ENCODE peak calls at places on chromosome 14, in nine cellular contexts. One of them, this sample, is unnamed.

GRCh38 chr14:104148433-104149277 is 10.3 kb downstream of the KIF26A start:
- DNase-seq in neural crest cell: no peak
- DNase-seq in posterior vena cava: peak
- DNase-seq in NCI-H1436: no peak
- DNase-seq in stimulated activated CD4-positive, alpha-beta T cell treated with anti-CD3 and anti-CD28 coated beads, TNF-alpha, amount 100 ng/mL, for 24 hours: no peak
- DNase-seq in uterus: no peak
- DNase-seq in NCI-H774: no peak
- DNase-seq in neural progenitor cell: no peak
- DNase-seq in DMS153: no peak
- DNase-seq in this sample: no peak

GRCh38 chr14:67446371-67447032 is 34.5 kb upstream of the PLEK2 start:
- DNase-seq in neural crest cell: no peak
- DNase-seq in posterior vena cava: peak
- DNase-seq in NCI-H1436: no peak
- DNase-seq in stimulated activated CD4-positive, alpha-beta T cell treated with anti-CD3 and anti-CD28 coated beads, TNF-alpha, amount 100 ng/mL, for 24 hours: no peak
- DNase-seq in uterus: no peak
- DNase-seq in NCI-H774: peak
- DNase-seq in neural progenitor cell: no peak
- DNase-seq in DMS153: peak
- DNase-seq in this sample: no peak

GRCh38 chr14:98607341-98607910 is 664.6 kb downstream of the BCL11B start:
- DNase-seq in neural crest cell: no peak
- DNase-seq in posterior vena cava: no peak
- DNase-seq in NCI-H1436: no peak
- DNase-seq in stimulated activated CD4-positive, alpha-beta T cell treated with anti-CD3 and anti-CD28 coated beads, TNF-alpha, amount 100 ng/mL, for 24 hours: no peak
- DNase-seq in uterus: no peak
- DNase-seq in NCI-H774: no peak
- DNase-seq in neural progenitor cell: no peak
- DNase-seq in DMS153: no peak
- DNase-seq in this sample: no peak

GRCh38 chr14:91997492-91997891 is 42.4 kb downstream of the TRIP11 start:
- DNase-seq in neural crest cell: no peak
- DNase-seq in posterior vena cava: no peak
- DNase-seq in NCI-H1436: no peak
- DNase-seq in stimulated activated CD4-positive, alpha-beta T cell treated with anti-CD3 and anti-CD28 coated beads, TNF-alpha, amount 100 ng/mL, for 24 hours: no peak
- DNase-seq in uterus: no peak
- DNase-seq in NCI-H774: no peak
- DNase-seq in neural progenitor cell: no peak
- DNase-seq in DMS153: no peak
- DNase-seq in this sample: no peak

GRCh38 chr14:30375280-30375892 is 183.6 kb upstream of the G2E3 start:
- DNase-seq in neural crest cell: peak
- DNase-seq in posterior vena cava: peak
- DNase-seq in NCI-H1436: peak
- DNase-seq in stimulated activated CD4-positive, alpha-beta T cell treated with anti-CD3 and anti-CD28 coated beads, TNF-alpha, amount 100 ng/mL, for 24 hours: peak
- DNase-seq in uterus: peak
- DNase-seq in NCI-H774: no peak
- DNase-seq in neural progenitor cell: peak
- DNase-seq in DMS153: no peak
- DNase-seq in this sample: peak

GRCh38 chr14:60093606-60094005 is 1.9 kb downstream of the PCNX4 start:
- DNase-seq in neural crest cell: no peak
- DNase-seq in posterior vena cava: no peak
- DNase-seq in NCI-H1436: no peak
- DNase-seq in stimulated activated CD4-positive, alpha-beta T cell treated with anti-CD3 and anti-CD28 coated beads, TNF-alpha, amount 100 ng/mL, for 24 hours: no peak
- DNase-seq in uterus: no peak
- DNase-seq in NCI-H774: no peak
- DNase-seq in neural progenitor cell: no peak
- DNase-seq in DMS153: no peak
- DNase-seq in this sample: no peak

GRCh38 chr14:98634043-98634820 is 637.8 kb downstream of the BCL11B start:
- DNase-seq in neural crest cell: no peak
- DNase-seq in posterior vena cava: no peak
- DNase-seq in NCI-H1436: peak
- DNase-seq in stimulated activated CD4-positive, alpha-beta T cell treated with anti-CD3 and anti-CD28 coated beads, TNF-alpha, amount 100 ng/mL, for 24 hours: no peak
- DNase-seq in uterus: no peak
- DNase-seq in NCI-H774: no peak
- DNase-seq in neural progenitor cell: peak
- DNase-seq in DMS153: peak
- DNase-seq in this sample: no peak

GRCh38 chr14:32480337-32480736 is 151.2 kb downstream of the AKAP6 start:
- DNase-seq in neural crest cell: no peak
- DNase-seq in posterior vena cava: no peak
- DNase-seq in NCI-H1436: no peak
- DNase-seq in stimulated activated CD4-positive, alpha-beta T cell treated with anti-CD3 and anti-CD28 coated beads, TNF-alpha, amount 100 ng/mL, for 24 hours: no peak
- DNase-seq in uterus: no peak
- DNase-seq in NCI-H774: no peak
- DNase-seq in neural progenitor cell: no peak
- DNase-seq in DMS153: no peak
- DNase-seq in this sample: no peak

GRCh38 chr14:91367173-91368171 is 50.1 kb downstream of the CCDC88C start:
- DNase-seq in neural crest cell: no peak
- DNase-seq in posterior vena cava: no peak
- DNase-seq in NCI-H1436: no peak
- DNase-seq in stimulated activated CD4-positive, alpha-beta T cell treated with anti-CD3 and anti-CD28 coated beads, TNF-alpha, amount 100 ng/mL, for 24 hours: peak
- DNase-seq in uterus: no peak
- DNase-seq in NCI-H774: no peak
- DNase-seq in neural progenitor cell: no peak
- DNase-seq in DMS153: no peak
- DNase-seq in this sample: no peak

GRCh38 chr14:45621731-45622130 is 368.7 kb upstream of the MIS18BP1 start:
- DNase-seq in neural crest cell: no peak
- DNase-seq in posterior vena cava: no peak
- DNase-seq in NCI-H1436: no peak
- DNase-seq in stimulated activated CD4-positive, alpha-beta T cell treated with anti-CD3 and anti-CD28 coated beads, TNF-alpha, amount 100 ng/mL, for 24 hours: no peak
- DNase-seq in uterus: no peak
- DNase-seq in NCI-H774: no peak
- DNase-seq in neural progenitor cell: no peak
- DNase-seq in DMS153: no peak
- DNase-seq in this sample: no peak

GRCh38 chr14:104086661-104087461 is 1.4 kb downstream of the ASPG start:
- DNase-seq in neural crest cell: no peak
- DNase-seq in posterior vena cava: peak
- DNase-seq in NCI-H1436: no peak
- DNase-seq in stimulated activated CD4-positive, alpha-beta T cell treated with anti-CD3 and anti-CD28 coated beads, TNF-alpha, amount 100 ng/mL, for 24 hours: no peak
- DNase-seq in uterus: no peak
- DNase-seq in NCI-H774: no peak
- DNase-seq in neural progenitor cell: no peak
- DNase-seq in DMS153: no peak
- DNase-seq in this sample: peak

GRCh38 chr14:92780444-92780843 is 13.7 kb upstream of the GOLGA5 start:
- DNase-seq in neural crest cell: no peak
- DNase-seq in posterior vena cava: no peak
- DNase-seq in NCI-H1436: no peak
- DNase-seq in stimulated activated CD4-positive, alpha-beta T cell treated with anti-CD3 and anti-CD28 coated beads, TNF-alpha, amount 100 ng/mL, for 24 hours: no peak
- DNase-seq in uterus: no peak
- DNase-seq in NCI-H774: no peak
- DNase-seq in neural progenitor cell: no peak
- DNase-seq in DMS153: no peak
- DNase-seq in this sample: no peak

GRCh38 chr14:103317976-103318580 is 16.0 kb upstream of the EIF5 start:
- DNase-seq in neural crest cell: no peak
- DNase-seq in posterior vena cava: peak
- DNase-seq in NCI-H1436: no peak
- DNase-seq in stimulated activated CD4-positive, alpha-beta T cell treated with anti-CD3 and anti-CD28 coated beads, TNF-alpha, amount 100 ng/mL, for 24 hours: no peak
- DNase-seq in uterus: no peak
- DNase-seq in NCI-H774: no peak
- DNase-seq in neural progenitor cell: no peak
- DNase-seq in DMS153: no peak
- DNase-seq in this sample: no peak

GRCh38 chr14:64060648-64061096 is 207.9 kb downstream of the SYNE2 start:
- DNase-seq in neural crest cell: peak
- DNase-seq in posterior vena cava: no peak
- DNase-seq in NCI-H1436: no peak
- DNase-seq in stimulated activated CD4-positive, alpha-beta T cell treated with anti-CD3 and anti-CD28 coated beads, TNF-alpha, amount 100 ng/mL, for 24 hours: no peak
- DNase-seq in uterus: no peak
- DNase-seq in NCI-H774: no peak
- DNase-seq in neural progenitor cell: peak
- DNase-seq in DMS153: no peak
- DNase-seq in this sample: peak